ENCODE peak calls at places on chromosomes 1 and 21, in eight cellular contexts. G is HepG2, H is A549, S is esophagus muscularis mucosa, N is uterus, D is thyroid gland, F is IMR-90, K is stomach. T is an unnamed sample.

GRCh38 chr1:230972855-230973271 is 5.8 kb downstream of the TTC13 start:
- DNase-seq in G (peak), H (no peak), S (no peak), N (no peak), D (no peak), F (peak), K (no peak), T (no peak)

GRCh38 chr1:156356262-156356874 is 12.6 kb upstream of the RHBG start:
- DNase-seq in G (no peak), H (no peak), S (no peak), N (no peak), D (peak), F (no peak), K (no peak), T (no peak)

GRCh38 chr1:7650801-7651200 is 120.3 kb upstream of the VAMP3 start:
- DNase-seq in G (peak), H (no peak), S (no peak), N (no peak), D (peak), F (no peak), K (peak), T (no peak)

GRCh38 chr1:64033667-64034215 is 169.7 kb upstream of the UBE2U start:
- DNase-seq in G (no peak), H (no peak), S (no peak), N (peak), D (no peak), F (peak), K (no peak), T (no peak)

GRCh38 chr21:35005825-35006224 is 43.3 kb downstream of the RUNX1 start:
- DNase-seq in G (no peak), H (no peak), S (no peak), N (no peak), D (no peak), F (no peak), K (no peak), T (no peak)

GRCh38 chr1:38029725-38030511 is 16.7 kb downstream of the POU3F1 start:
- DNase-seq in G (no peak), H (no peak), S (no peak), N (peak), D (no peak), F (peak), K (no peak), T (no peak)

GRCh38 chr1:229420765-229421164 is 13.1 kb downstream of the ACTA1 start:
- DNase-seq in G (no peak), H (no peak), S (no peak), N (no peak), D (no peak), F (no peak), K (no peak), T (no peak)

GRCh38 chr1:235919127-235919796 is 52.6 kb upstream of the LYST start:
- DNase-seq in G (no peak), H (no peak), S (no peak), N (no peak), D (no peak), F (no peak), K (no peak), T (no peak)

GRCh38 chr1:44985747-44986359 is 542 bp downstream of the EIF2B3 start:
- DNase-seq in G (no peak), H (no peak), S (no peak), N (no peak), D (no peak), F (peak), K (no peak), T (no peak)

GRCh38 chr1:44413740-44414139 is 8.7 kb downstream of the RNF220 start:
- DNase-seq in G (no peak), H (no peak), S (no peak), N (no peak), D (no peak), F (no peak), K (no peak), T (no peak)

GRCh38 chr1:71190843-71191242 is 110.0 kb upstream of the ZRANB2 start:
- DNase-seq in G (no peak), H (no peak), S (no peak), N (no peak), D (no peak), F (no peak), K (no peak), T (no peak)

GRCh38 chr1:176694713-176695112 is 231.7 kb downstream of the PAPPA2 start:
- DNase-seq in G (no peak), H (no peak), S (no peak), N (no peak), D (no peak), F (no peak), K (no peak), T (no peak)

GRCh38 chr1:245378352-245379144 is 223.8 kb downstream of the KIF26B start:
- DNase-seq in G (no peak), H (no peak), S (no peak), N (no peak), D (no peak), F (no peak), K (no peak), T (no peak)

GRCh38 chr21:34885636-34886553 is 163.2 kb downstream of the RUNX1 start:
- DNase-seq in G (peak), H (no peak), S (peak), N (no peak), D (no peak), F (no peak), K (no peak), T (no peak)

GRCh38 chr1:153631047-153632022 is 2.5 kb upstream of the CHTOP start:
- DNase-seq in G (peak), H (no peak), S (no peak), N (no peak), D (no peak), F (no peak), K (no peak), T (no peak)

GRCh38 chr1:210259496-210259895 is 26.9 kb downstream of the SERTAD4 start:
- DNase-seq in G (no peak), H (no peak), S (no peak), N (no peak), D (no peak), F (peak), K (no peak), T (no peak)

GRCh38 chr1:37965301-37965700 is 18.4 kb upstream of the INPP5B start:
- DNase-seq in G (no peak), H (no peak), S (no peak), N (no peak), D (no peak), F (no peak), K (no peak), T (no peak)

DNA sequence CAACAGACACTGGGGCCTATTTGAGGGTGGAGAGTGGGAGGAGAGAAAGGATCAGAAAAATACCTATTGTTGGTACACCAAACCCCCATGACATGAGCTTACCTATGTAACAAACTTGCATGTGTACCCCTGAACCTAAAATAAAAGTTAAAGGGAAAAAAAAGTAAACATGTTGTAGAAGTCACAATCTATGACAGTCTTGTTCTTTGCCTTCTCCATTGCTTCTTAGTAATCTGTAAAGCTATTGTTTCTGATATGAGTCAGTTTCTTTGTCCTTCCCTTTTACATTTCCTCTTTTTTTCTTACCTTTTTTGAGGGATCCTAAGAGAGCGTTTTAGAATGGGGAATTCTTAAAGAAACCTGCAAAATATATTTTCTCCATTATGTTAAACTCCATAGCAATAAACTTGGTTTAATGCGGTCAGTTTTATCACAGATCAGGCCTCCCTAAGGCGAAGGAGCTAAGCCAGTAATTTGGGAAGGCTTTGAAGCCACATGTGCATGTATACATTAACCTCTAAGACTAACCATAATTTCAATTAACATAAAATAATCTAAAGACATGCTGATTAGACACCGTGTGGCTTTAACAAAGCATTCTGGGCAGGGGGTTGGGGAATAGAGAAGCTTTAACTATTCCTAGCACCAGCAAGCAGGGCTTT is 77.8 kb upstream of the C1orf105 start:
- DNase-seq in G (no peak), H (no peak), S (no peak), N (no peak), D (no peak), F (no peak), K (no peak), T (no peak)
- H3K27ac ChIP-seq in G (no peak), H (peak), S (peak), N (peak), D (peak), F (peak), K (peak), T (peak)

GRCh38 chr21:45533731-45534571 is 8.3 kb downstream of the SLC19A1 start:
- DNase-seq in G (no peak), H (no peak), S (no peak), N (no peak), D (peak), F (no peak), K (peak), T (no peak)

GRCh38 chr21:45536301-45537081 is 5.7 kb downstream of the SLC19A1 start:
- DNase-seq in G (no peak), H (no peak), S (no peak), N (peak), D (peak), F (no peak), K (peak), T (no peak)

GRCh38 chr21:45535341-45536081 is 6.7 kb downstream of the SLC19A1 start:
- DNase-seq in G (no peak), H (no peak), S (no peak), N (peak), D (peak), F (no peak), K (peak), T (no peak)

GRCh38 chr21:45532826-45533730 is 9.2 kb downstream of the SLC19A1 start:
- DNase-seq in G (no peak), H (no peak), S (no peak), N (no peak), D (peak), F (no peak), K (peak), T (no peak)

GRCh38 chr21:45534591-45535331 is 7.5 kb downstream of the SLC19A1 start:
- DNase-seq in G (no peak), H (no peak), S (no peak), N (peak), D (peak), F (no peak), K (peak), T (no peak)
- TF ChIP-seq POLR2A in G (no peak), H (no peak), S (no peak), N (no peak), D (no peak), F (no peak), K (no peak), T (no peak)

GRCh38 chr1:202587859-202588480 is 122.3 kb downstream of the SYT2 start:
- DNase-seq in G (no peak), H (no peak), S (no peak), N (no peak), D (no peak), F (no peak), K (no peak), T (no peak)

GRCh38 chr1:202584707-202585590 is 125.3 kb downstream of the SYT2 start:
- DNase-seq in G (no peak), H (no peak), S (no peak), N (no peak), D (no peak), F (peak), K (no peak), T (no peak)

GRCh38 chr1:202588644-202589189 is 121.5 kb downstream of the SYT2 start:
- DNase-seq in G (peak), H (peak), S (no peak), N (no peak), D (no peak), F (no peak), K (no peak), T (no peak)

GRCh38 chr1:202586018-202586821 is 124.0 kb downstream of the SYT2 start:
- DNase-seq in G (peak), H (no peak), S (no peak), N (no peak), D (peak), F (peak), K (peak), T (no peak)

GRCh38 chr1:202585591-202585934 is 124.7 kb downstream of the SYT2 start:
- DNase-seq in G (no peak), H (no peak), S (no peak), N (no peak), D (no peak), F (peak), K (no peak), T (no peak)
- H3K27ac ChIP-seq in G (no peak), H (no peak), S (peak), N (peak), D (no peak), F (peak), K (peak), T (peak)

DNA sequence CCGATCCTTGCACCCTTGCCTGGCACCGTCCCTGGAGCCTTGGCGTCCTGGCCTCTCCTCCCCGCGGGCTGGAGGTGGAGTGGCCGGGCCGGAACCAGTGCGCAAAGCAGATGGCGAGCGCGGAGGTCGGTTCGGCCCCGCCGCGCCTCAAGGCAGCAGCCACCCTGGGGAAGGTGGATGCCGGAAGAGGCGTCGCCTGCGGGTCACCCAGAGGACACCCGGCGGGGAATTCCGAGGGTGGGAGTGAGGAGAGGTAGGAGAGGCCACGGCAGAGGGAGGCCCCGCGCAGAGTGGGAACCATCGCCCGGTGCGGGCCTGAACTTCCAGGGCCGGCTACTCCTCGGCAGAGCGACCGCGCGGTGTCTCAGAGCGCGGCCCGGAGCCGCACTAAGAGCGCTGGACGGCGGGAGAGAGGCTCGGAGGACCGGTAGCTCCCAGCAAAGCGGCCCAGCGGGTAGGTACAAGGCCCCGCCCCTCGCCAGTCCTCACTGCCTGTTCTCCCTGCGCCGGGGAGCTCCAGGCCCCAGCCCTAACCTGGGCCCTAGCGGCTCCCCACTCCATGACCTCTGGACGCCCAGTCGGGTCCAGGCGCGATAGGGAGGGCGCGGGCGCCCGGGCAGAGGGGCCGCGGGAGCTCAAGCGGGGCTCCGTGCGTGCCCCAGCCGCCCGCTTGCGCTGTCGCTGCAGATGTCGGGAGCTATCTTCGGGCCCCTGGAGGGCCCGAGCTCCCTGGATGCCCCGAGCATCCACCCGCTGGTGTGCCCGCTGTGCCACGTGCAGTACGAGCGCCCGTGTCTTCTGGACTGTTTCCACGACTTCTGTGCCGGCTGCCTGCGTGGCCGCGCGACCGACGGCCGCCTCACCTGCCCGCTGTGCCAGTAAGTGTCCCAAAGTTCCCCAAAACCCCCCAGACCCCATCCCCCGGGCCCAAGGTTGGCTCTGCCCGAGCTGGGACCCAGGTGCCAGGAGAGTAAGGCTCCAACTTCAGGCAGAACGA is at the start of gene RNF207:
- DNase-seq in G (peak), H (peak), S (no peak), N (peak), D (peak), F (peak), K (peak), T (no peak)
- TF ChIP-seq POLR2A in G (peak), H (peak), S (peak), N (no peak), D (no peak), F (no peak), K (peak), T (no peak)